ENCODE peak calls at places on chromosomes 6 and 20, in five cellular contexts. F, A, Z, E and L are unnamed samples.
A peak's percentile ranks its signal among the peaks of the same experiment; 100 is the strongest.

GRCh38 chr20:49385471-49385870 is 97.0 kb downstream of the KCNB1 start:
- DNase-seq in F (no peak), A (no peak), Z (no peak), E (no peak), L (peak; percentile 17)

GRCh38 chr6:122059918-122060317 is 339.5 kb upstream of the HSF2 start:
- DNase-seq in F (no peak), Z (no peak), E (no peak), A (no peak), L (no peak)

GRCh38 chr20:37245671-37246237 is 15.9 kb downstream of the GHRH start:
- DNase-seq in A (no peak), Z (no peak), E (no peak), F (no peak), L (no peak)

GRCh38 chr20:32278199-32278643 is 770 bp downstream of the KIF3B start:
- DNase-seq in E (no peak), Z (no peak), F (no peak), A (no peak), L (no peak)

GRCh38 chr6:84768442-84769174 is 4.2 kb upstream of the TBX18 start:
- DNase-seq in E (peak; percentile 50), F (no peak), A (no peak), Z (no peak), L (no peak)

GRCh38 chr6:88072462-88072861 is 24.8 kb downstream of the SPACA1 start:
- DNase-seq in A (no peak), Z (no peak), E (no peak), F (no peak), L (no peak)

GRCh38 chr6:158468666-158469065 is 91.2 kb upstream of the TMEM181 start:
- DNase-seq in F (no peak), A (no peak), Z (no peak), E (no peak), L (no peak)

GRCh38 chr20:41366546-41367392 is at the start of gene EMILIN3:
- DNase-seq in Z (no peak), E (no peak), F (no peak), A (no peak), L (no peak)

GRCh38 chr6:41194386-41194785 is 6.6 kb downstream of the TREML2 start:
- DNase-seq in Z (no peak), E (no peak), A (no peak), F (no peak), L (no peak)

GRCh38 chr6:53496797-53497196 is 48.1 kb downstream of the GCLC start:
- DNase-seq in A (peak; percentile 40), F (no peak), Z (no peak), E (no peak), L (peak; percentile 24)